ENCODE peak calls at places on chromosomes 3 and 15, in six cellular contexts. L is A549, W is endothelial cell of umbilical vein, A is WTC11, D is H1, U is K562. M is an unnamed sample.

GRCh38 chr3:134829716-134830115 is 34.7 kb downstream of the EPHB1 start:
- DNase-seq in L (no peak), W (no peak), A (no peak), D (no peak), U (no peak), M (no peak)

GRCh38 chr15:45637552-45638033 is 2.8 kb downstream of the SQOR start:
- DNase-seq in L (peak), W (peak), A (no peak), D (no peak), U (peak), M (peak)

GRCh38 chr3:40841131-40841530 is 316.4 kb downstream of the ZNF621 start:
- DNase-seq in L (no peak), W (no peak), A (no peak), D (no peak), U (no peak), M (no peak)

GRCh38 chr3:52091566-52092290 is 35.4 kb upstream of the DUSP7 start:
- DNase-seq in L (no peak), W (no peak), A (no peak), D (no peak), U (no peak), M (no peak)

GRCh38 chr3:82891028-82891427 is 1129.6 kb upstream of the GBE1 start:
- DNase-seq in L (no peak), W (no peak), A (no peak), D (no peak), U (no peak), M (no peak)

GRCh38 chr15:63899193-63899592 is 65.4 kb upstream of the HERC1 start:
- DNase-seq in L (no peak), W (no peak), A (no peak), D (no peak), U (no peak), M (no peak)

GRCh38 chr3:30913176-30913575 is 18.7 kb upstream of the GADL1 start:
- DNase-seq in L (no peak), W (no peak), A (no peak), D (no peak), U (no peak), M (no peak)

GRCh38 chr3:136262559-136262958 is 12.4 kb downstream of the PCCB start:
- DNase-seq in L (no peak), W (no peak), A (no peak), D (peak), U (no peak), M (no peak)

GRCh38 chr3:50994537-50994936 is 319.8 kb downstream of the DOCK3 start:
- DNase-seq in L (no peak), W (no peak), A (no peak), D (no peak), U (no peak), M (no peak)

GRCh38 chr15:63491979-63492378 is 12.4 kb upstream of the USP3 start:
- DNase-seq in L (no peak), W (no peak), A (no peak), D (no peak), U (no peak), M (no peak)

GRCh38 chr15:69003971-69004370 is 10.5 kb upstream of the NOX5 start:
- DNase-seq in L (no peak), W (no peak), A (no peak), D (peak), U (no peak), M (no peak)
- TF ChIP-seq JUN in L (no peak), W (no peak), A (no peak), D (no peak), U (no peak), M (no peak)

GRCh38 chr15:74599156-74599555 is 16.5 kb upstream of the CLK3 start:
- DNase-seq in L (no peak), W (no peak), A (no peak), D (no peak), U (no peak), M (no peak)
- TF ChIP-seq JUN in L (no peak), W (no peak), A (no peak), D (no peak), U (no peak), M (no peak)

GRCh38 chr3:140092883-140093536 is 158.0 kb downstream of the CLSTN2 start:
- DNase-seq in L (no peak), W (no peak), A (peak), D (peak), U (peak), M (no peak)
- TF ChIP-seq JUN in L (no peak), W (no peak), A (no peak), D (no peak), U (no peak), M (no peak)

GRCh38 chr3:16807981-16808380 is 76.8 kb upstream of the PLCL2 start:
- DNase-seq in L (no peak), W (no peak), A (no peak), D (no peak), U (no peak), M (no peak)

GRCh38 chr3:16808393-16809107 is 76.2 kb upstream of the PLCL2 start:
- DNase-seq in L (no peak), W (no peak), A (no peak), D (no peak), U (no peak), M (no peak)

GRCh38 chr3:16810013-16810412 is 74.7 kb upstream of the PLCL2 start:
- DNase-seq in L (no peak), W (no peak), A (no peak), D (no peak), U (no peak), M (no peak)

GRCh38 chr3:16809482-16809881 is 75.3 kb upstream of the PLCL2 start:
- DNase-seq in L (no peak), W (no peak), A (no peak), D (no peak), U (no peak), M (no peak)

DNA sequence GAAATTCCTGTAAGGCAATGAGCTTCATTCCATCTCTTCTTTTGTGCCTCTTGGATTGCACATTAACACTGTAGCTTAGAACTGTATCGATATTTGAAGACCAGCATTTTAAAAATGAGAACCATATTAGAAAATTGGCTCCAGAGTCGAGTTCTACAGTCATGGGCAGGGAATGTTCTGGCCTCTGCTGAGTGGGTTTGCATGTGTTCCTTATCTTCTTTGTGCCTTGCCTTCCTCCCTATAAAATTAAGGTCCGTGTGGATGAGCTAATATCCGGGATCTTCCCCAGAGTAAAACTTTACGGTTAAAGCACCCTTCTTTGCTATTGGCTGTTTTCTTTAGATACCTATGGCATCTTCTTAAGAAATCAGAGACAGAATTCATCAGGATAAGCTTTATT is 77.3 kb upstream of the PLCL2 start:
- DNase-seq in L (no peak), W (peak), A (no peak), D (no peak), U (no peak), M (no peak)
- TF ChIP-seq JUN in L (no peak), W (no peak), A (no peak), D (no peak), U (no peak), M (no peak)

GRCh38 chr3:100650651-100651611 is 41.5 kb downstream of the ADGRG7 start:
- DNase-seq in L (no peak), W (peak), A (no peak), D (no peak), U (peak), M (no peak)
- TF ChIP-seq JUN in L (no peak), W (peak), A (no peak), D (no peak), U (no peak), M (no peak)

DNA sequence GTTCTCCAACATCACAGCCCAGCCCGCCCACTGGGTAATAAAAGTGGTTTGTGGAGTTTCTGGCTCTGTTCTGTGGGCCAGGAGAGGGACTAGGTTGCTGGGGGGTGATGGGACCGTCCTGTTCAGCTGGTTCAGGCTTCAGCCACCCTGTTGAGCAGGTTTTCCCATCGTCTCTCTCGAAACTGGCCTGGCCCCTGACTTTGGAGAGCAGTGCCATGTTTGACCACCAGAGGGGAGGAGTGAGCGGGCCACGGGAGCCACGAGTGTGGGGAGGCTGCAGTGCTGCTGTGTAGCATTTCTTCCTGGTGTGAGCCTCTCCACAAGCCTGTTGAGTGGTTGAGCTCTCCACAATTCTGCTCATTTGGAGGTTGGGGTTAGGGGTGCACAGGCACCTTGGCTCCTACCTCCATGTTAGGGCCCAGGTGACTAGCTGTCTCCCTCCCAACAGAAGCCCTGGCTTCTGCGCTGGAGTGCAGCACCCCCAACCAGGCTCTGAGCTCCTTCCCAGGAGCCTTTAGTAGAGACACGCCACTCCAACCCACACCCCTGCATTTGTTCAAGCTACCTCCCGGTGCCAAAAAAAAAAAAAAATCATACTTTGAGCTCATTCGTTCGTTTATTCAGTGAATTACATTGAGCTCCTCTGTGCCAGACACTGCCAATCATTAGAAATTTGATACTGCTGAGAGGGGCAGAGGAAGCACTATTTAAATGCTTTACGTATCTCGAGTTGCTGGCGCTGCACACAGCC is 13.9 kb downstream of the SPINT1 start:
- DNase-seq in L (peak), W (peak), A (peak), D (peak), U (peak), M (peak)
- TF ChIP-seq JUN in L (no peak), W (no peak), A (no peak), D (no peak), U (no peak), M (no peak)

M was measured in HepG2.